ENCODE peak calls at places on chromosomes 16 and 17, in six cellular contexts. L is uterus, V is hepatocyte, A is stomach, O is heart right ventricle, J is H1. Y is an unnamed sample.

GRCh38 chr17:5885336-5885735 is 184.8 kb upstream of the WSCD1 start:
- DNase-seq in L (no peak), V (no peak), A (no peak), O (no peak), J (no peak), Y (no peak)

GRCh38 chr17:3693829-3694231 is 2.1 kb downstream of the P2RX5 start:
- DNase-seq in L (no peak), V (no peak), A (no peak), O (no peak), J (no peak), Y (no peak)

GRCh38 chr16:30741461-30741914 is 6.7 kb upstream of the PHKG2 start:
- DNase-seq in L (no peak), V (peak), A (peak), O (no peak), J (no peak), Y (peak)

GRCh38 chr16:80122155-80122554 is 418.6 kb upstream of the DYNLRB2 start:
- DNase-seq in L (peak), V (peak), A (no peak), O (peak), J (no peak), Y (no peak)

GRCh38 chr16:55294129-55294528 is 29.9 kb upstream of the IRX6 start:
- DNase-seq in L (no peak), V (no peak), A (no peak), O (no peak), J (no peak), Y (no peak)

GRCh38 chr16:56340864-56341365 is 84.4 kb downstream of the AMFR start:
- DNase-seq in L (no peak), V (no peak), A (no peak), O (no peak), J (no peak), Y (no peak)

GRCh38 chr16:63337264-63337663 is 1301.0 kb upstream of the CDH8 start:
- DNase-seq in L (no peak), V (no peak), A (no peak), O (no peak), J (no peak), Y (no peak)

GRCh38 chr17:74431568-74432483 is at the start of gene GPRC5C:
- DNase-seq in L (peak), V (peak), A (peak), O (peak), J (peak), Y (no peak)

GRCh38 chr17:60563743-60564142 is 36.2 kb upstream of the PPM1D start:
- DNase-seq in L (no peak), V (no peak), A (no peak), O (no peak), J (no peak), Y (no peak)

GRCh38 chr17:37117743-37118142 is 169.0 kb downstream of the AATF start:
- DNase-seq in L (no peak), V (no peak), A (no peak), O (no peak), J (no peak), Y (no peak)

GRCh38 chr16:84532855-84533486 is 28.5 kb upstream of the MEAK7 start:
- DNase-seq in L (no peak), V (no peak), A (no peak), O (no peak), J (no peak), Y (no peak)

GRCh38 chr17:60439501-60439900 is 17.2 kb downstream of the CHCT1 start:
- DNase-seq in L (no peak), V (no peak), A (no peak), O (no peak), J (no peak), Y (no peak)

GRCh38 chr17:82230627-82231311 is 1.9 kb downstream of the SLC16A3 start:
- DNase-seq in L (peak), V (peak), A (peak), O (peak), J (no peak), Y (peak)
- TF ChIP-seq CTCF in L (peak), V (no peak), A (no peak), O (peak), J (peak), Y (peak)

GRCh38 chr17:8681175-8681949 is 50.8 kb upstream of the MYH10 start:
- DNase-seq in L (peak), V (peak), A (no peak), O (peak), J (no peak), Y (peak)
- H3K4me3 ChIP-seq in L (peak), V (no peak), A (peak), O (peak), J (no peak), Y (no peak)

GRCh38 chr17:76889323-76889722 is 21.1 kb downstream of the MGAT5B start:
- DNase-seq in L (no peak), V (no peak), A (no peak), O (no peak), J (no peak), Y (no peak)

GRCh38 chr17:76886395-76886794 is 18.2 kb downstream of the MGAT5B start:
- DNase-seq in L (no peak), V (no peak), A (no peak), O (no peak), J (no peak), Y (no peak)

GRCh38 chr17:76884995-76885896 is 17.0 kb downstream of the MGAT5B start:
- DNase-seq in L (no peak), V (no peak), A (no peak), O (no peak), J (peak), Y (no peak)

GRCh38 chr17:76888661-76889060 is 20.5 kb downstream of the MGAT5B start:
- DNase-seq in L (no peak), V (no peak), A (no peak), O (no peak), J (peak), Y (no peak)

DNA sequence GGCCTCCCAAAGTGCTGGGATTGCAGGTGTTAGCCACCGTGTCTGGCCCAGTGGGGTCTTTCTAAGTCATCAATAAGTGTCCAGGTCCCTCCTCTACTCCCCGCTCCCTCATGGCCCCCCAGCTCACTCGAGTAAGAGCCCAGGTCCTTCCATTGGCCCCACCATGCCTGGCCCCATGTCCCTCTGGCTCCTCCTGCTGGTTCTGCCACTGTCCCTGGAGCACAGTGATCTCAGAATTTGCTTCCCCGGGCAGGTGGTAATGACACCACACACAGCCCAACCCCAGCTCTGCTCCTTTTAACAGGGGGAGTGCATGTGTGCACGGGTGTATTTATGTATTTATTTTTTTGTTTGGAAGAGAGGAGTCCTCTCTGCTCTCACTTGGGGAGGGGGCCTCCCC is 19.6 kb downstream of the MGAT5B start:
- DNase-seq in L (no peak), V (no peak), A (no peak), O (no peak), J (no peak), Y (no peak)
- TF ChIP-seq CTCF in L (no peak), V (no peak), A (no peak), O (no peak), J (peak), Y (no peak)

DNA sequence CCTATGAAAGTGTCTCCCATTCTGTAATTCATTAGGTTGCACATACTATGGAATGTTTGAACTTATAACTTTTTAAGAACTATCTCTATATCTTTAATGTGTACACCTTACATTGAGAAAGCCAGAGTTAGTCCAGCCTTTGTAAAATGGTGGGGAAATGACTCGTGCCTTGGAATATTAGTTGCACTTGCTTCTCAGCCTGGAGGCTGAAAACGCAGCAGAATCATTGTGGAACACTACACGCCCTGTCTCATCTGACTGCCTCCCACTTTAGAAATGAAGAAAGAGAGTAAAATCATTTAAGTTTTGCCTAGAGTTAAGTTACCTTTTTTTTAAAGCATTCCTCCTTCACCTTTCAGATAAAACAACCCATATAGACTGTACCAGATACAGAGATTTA is 90.7 kb upstream of the WSB1 start:
- DNase-seq in L (no peak), V (no peak), A (no peak), O (no peak), J (no peak), Y (no peak)
- H3K4me3 ChIP-seq in L (no peak), V (no peak), A (no peak), O (no peak), J (no peak), Y (no peak)

GRCh38 chr17:76179496-76180467 is 38.7 kb upstream of the FOXJ1 start:
- DNase-seq in L (no peak), V (no peak), A (no peak), O (no peak), J (no peak), Y (peak)
- TF ChIP-seq CTCF in L (no peak), V (no peak), A (no peak), O (no peak), J (no peak), Y (no peak)

GRCh38 chr17:28406478-28406824 is 439 bp upstream of the SLC46A1 start:
- DNase-seq in L (no peak), V (peak), A (no peak), O (no peak), J (no peak), Y (no peak)
- H3K4me3 ChIP-seq in L (peak), V (peak), A (peak), O (peak), J (peak), Y (peak)

GRCh38 chr16:10579575-10579964 is 828 bp downstream of the EMP2 start:
- DNase-seq in L (no peak), V (no peak), A (no peak), O (no peak), J (no peak), Y (no peak)

GRCh38 chr16:10576390-10577304 is 3.8 kb downstream of the EMP2 start:
- DNase-seq in L (no peak), V (no peak), A (no peak), O (no peak), J (no peak), Y (peak)

GRCh38 chr16:10579965-10580918 is at the start of gene EMP2:
- DNase-seq in L (peak), V (peak), A (peak), O (peak), J (peak), Y (peak)

GRCh38 chr16:10577305-10578202 is 2.8 kb downstream of the EMP2 start:
- DNase-seq in L (peak), V (no peak), A (no peak), O (peak), J (no peak), Y (peak)

GRCh38 chr16:10578474-10579316 is 1.7 kb downstream of the EMP2 start:
- DNase-seq in L (peak), V (no peak), A (peak), O (peak), J (no peak), Y (peak)
- TF ChIP-seq CTCF in L (no peak), V (no peak), A (no peak), O (no peak), J (no peak), Y (no peak)

Y was measured in foreskin fibroblast.